ENCODE peak calls at places on chromosomes 4 and X, in nine cellular contexts. S is right atrium auricular region, J is prostate gland, K is mammary epithelial cell, G is endodermal cell, N is A549, M is right cardiac atrium, P is psoas muscle, V is tibial nerve. C is an unnamed sample. For H3K4me1, the result is how much of the 10 kb centered on the place peaks cover.

GRCh38 chr4:56874166-56874565 is 33.5 kb upstream of the REST start:
- DNase-seq in S (no peak), J (peak), K (no peak), G (peak), N (no peak), M (no peak), P (no peak), V (no peak), C (no peak)

GRCh38 chr4:165301833-165302232 is 25.6 kb upstream of the MSMO1 start:
- DNase-seq in S (no peak), J (no peak), K (no peak), G (no peak), N (no peak), M (no peak), P (no peak), V (no peak), C (no peak)

GRCh38 chr4:53508446-53508845 is 82.8 kb downstream of the LNX1 start:
- DNase-seq in S (no peak), J (no peak), K (peak), G (no peak), N (peak), M (no peak), P (no peak), V (no peak), C (no peak)

GRCh38 chr4:109029987-109030386 is 267.1 kb upstream of the ETNPPL start:
- DNase-seq in S (no peak), J (no peak), K (no peak), G (no peak), N (no peak), M (no peak), P (no peak), V (no peak), C (no peak)

GRCh38 chrX:31499120-31499519 is 427.3 kb upstream of the FTHL17 start:
- DNase-seq in S (no peak), J (no peak), K (peak), G (no peak), N (peak), M (no peak), P (no peak), V (no peak), C (no peak)

GRCh38 chr4:113821851-113822250 is 60.3 kb upstream of the CAMK2D start:
- DNase-seq in S (no peak), J (no peak), K (peak), G (no peak), N (no peak), M (no peak), P (no peak), V (no peak), C (no peak)

GRCh38 chr4:183823394-183823793 is 81.7 kb upstream of the STOX2 start:
- DNase-seq in S (peak), J (no peak), K (peak), G (no peak), N (peak), M (peak), P (peak), V (peak), C (no peak)

GRCh38 chrX:31993635-31994034 is 921.8 kb upstream of the FTHL17 start:
- DNase-seq in S (no peak), J (no peak), K (no peak), G (no peak), N (no peak), M (no peak), P (no peak), V (no peak), C (no peak)

GRCh38 chr4:6783111-6783981 is 819 bp downstream of the KIAA0232 start:
- DNase-seq in S (peak), J (peak), K (peak), G (peak), N (peak), M (peak), P (peak), V (peak), C (peak)

GRCh38 chr4:75990129-75990528 is 616 bp downstream of the SDAD1 start:
- DNase-seq in S (no peak), J (no peak), K (peak), G (no peak), N (no peak), M (no peak), P (no peak), V (no peak), C (no peak)

GRCh38 chr4:11843927-11844326 is 415.2 kb upstream of the HS3ST1 start:
- DNase-seq in S (no peak), J (no peak), K (no peak), G (no peak), N (no peak), M (no peak), P (no peak), V (no peak), C (no peak)
- H3K4me1 ChIP-seq in S (under half), J (under half), K (under half), G (under half), N (under half), M (under half), P (under half), V (under half), C (under half)

DNA sequence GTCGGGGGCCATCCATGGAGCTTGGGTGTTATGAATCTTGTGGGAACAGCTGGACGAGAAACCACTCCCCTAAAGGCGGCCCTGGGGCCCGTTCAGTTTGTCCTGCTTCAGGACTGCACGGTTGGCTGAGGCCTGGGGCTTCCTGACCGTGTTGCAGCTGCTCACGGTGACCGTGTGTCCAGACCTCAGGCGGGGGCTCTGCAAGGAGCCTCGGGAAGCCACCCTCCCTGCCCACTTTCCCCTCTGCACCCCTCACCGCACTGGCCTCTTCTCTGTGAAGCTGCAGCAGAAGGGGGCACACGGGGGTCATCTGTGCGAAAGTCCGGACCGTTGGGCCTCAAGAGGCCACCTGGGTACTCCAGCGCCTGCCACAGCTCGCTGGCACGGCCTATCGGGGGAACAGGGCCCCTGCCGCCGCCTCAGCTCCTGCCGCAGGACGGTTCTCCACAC is 29.4 kb downstream of the UVSSA start:
- DNase-seq in S (no peak), J (no peak), K (no peak), G (peak), N (no peak), M (no peak), P (peak), V (no peak), C (no peak)
- H3K27ac ChIP-seq in S (no peak), J (no peak), K (no peak), G (no peak), N (no peak), M (no peak), P (no peak), V (no peak), C (no peak)

GRCh38 chr4:140483445-140483844 is 14.6 kb downstream of the MGAT4D start:
- DNase-seq in S (no peak), J (no peak), K (no peak), G (no peak), N (no peak), M (no peak), P (no peak), V (no peak), C (no peak)
- H3K4me1 ChIP-seq in S (under half), J (under half), K (under half), G (under half), N (under half), M (under half), P (under half), V (under half), C (under half)

GRCh38 chr4:159102623-159103405 is at the start of gene RAPGEF2:
- DNase-seq in S (peak), J (peak), K (peak), G (peak), N (peak), M (peak), P (peak), V (peak), C (peak)

GRCh38 chr4:159106636-159107035 is 3.8 kb downstream of the RAPGEF2 start:
- DNase-seq in S (no peak), J (no peak), K (no peak), G (no peak), N (no peak), M (no peak), P (no peak), V (no peak), C (no peak)

GRCh38 chr4:159103406-159104131 is 690 bp downstream of the RAPGEF2 start:
- DNase-seq in S (no peak), J (peak), K (peak), G (peak), N (peak), M (peak), P (peak), V (peak), C (peak)

GRCh38 chr4:159105761-159106243 is 2.9 kb downstream of the RAPGEF2 start:
- DNase-seq in S (no peak), J (no peak), K (peak), G (peak), N (no peak), M (no peak), P (no peak), V (no peak), C (no peak)

DNA sequence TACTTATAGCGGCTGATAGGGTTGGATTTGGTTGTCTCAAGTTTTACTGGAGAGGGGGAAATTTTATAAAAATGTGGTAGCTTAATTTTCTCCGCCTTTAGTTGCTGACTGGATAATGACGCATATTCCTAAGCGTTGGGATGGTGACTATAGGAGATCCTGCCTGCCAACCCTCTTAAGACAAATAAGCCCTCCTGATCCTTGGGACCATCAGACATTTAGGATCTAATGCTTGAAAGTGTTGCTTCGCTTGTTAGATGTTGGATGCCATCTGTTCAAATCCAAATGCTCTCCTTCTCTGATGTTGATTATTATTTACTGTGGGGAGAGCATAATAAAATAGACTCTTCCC is 2.2 kb downstream of the RAPGEF2 start:
- DNase-seq in S (no peak), J (no peak), K (peak), G (no peak), N (no peak), M (no peak), P (no peak), V (no peak), C (no peak)
- H3K27ac ChIP-seq in S (peak), J (no peak), K (peak), G (no peak), N (peak), M (peak), P (peak), V (peak), C (no peak)

GRCh38 chrX:107454302-107454701 is 4.8 kb downstream of the FRMPD3 start:
- DNase-seq in S (no peak), J (no peak), K (peak), G (peak), N (peak), M (no peak), P (no peak), V (no peak), C (no peak)
- H3K4me1 ChIP-seq in S (under half), J (under half), K (under half), G (under half), N (under half), M (under half), P (under half), V (under half), C (under half)

GRCh38 chr4:186144596-186145569 is 40.4 kb downstream of the FAM149A start:
- DNase-seq in S (peak), J (peak), K (peak), G (peak), N (peak), M (peak), P (peak), V (no peak), C (no peak)
- H3K27ac ChIP-seq in S (peak), J (peak), K (no peak), G (no peak), N (peak), M (peak), P (peak), V (peak), C (no peak)

GRCh38 chr4:189035091-189035490 is 895.9 kb downstream of the TRIML1 start:
- DNase-seq in S (no peak), J (no peak), K (no peak), G (no peak), N (no peak), M (no peak), P (no peak), V (no peak), C (no peak)

GRCh38 chr4:189036906-189037305 is 897.7 kb downstream of the TRIML1 start:
- DNase-seq in S (no peak), J (no peak), K (no peak), G (no peak), N (no peak), M (no peak), P (no peak), V (no peak), C (no peak)

GRCh38 chr4:189032939-189033338 is 893.7 kb downstream of the TRIML1 start:
- DNase-seq in S (no peak), J (no peak), K (no peak), G (no peak), N (no peak), M (no peak), P (no peak), V (no peak), C (no peak)

GRCh38 chr4:189035654-189036053 is 896.4 kb downstream of the TRIML1 start:
- DNase-seq in S (no peak), J (no peak), K (no peak), G (no peak), N (no peak), M (no peak), P (no peak), V (no peak), C (no peak)

GRCh38 chr4:189033801-189034347 is 894.6 kb downstream of the TRIML1 start:
- DNase-seq in S (no peak), J (no peak), K (no peak), G (no peak), N (no peak), M (no peak), P (no peak), V (no peak), C (no peak)
- H3K4me1 ChIP-seq in S (under half), J (under half), K (under half), G (under half), N (under half), M (under half), P (under half), V (under half), C (under half)